ENCODE peak calls at places on chromosomes 6 and 20, in four cellular contexts. X, L, H and W are unnamed samples.

GRCh38 chr20:40578961-40579360 is 110.1 kb downstream of the MAFB start:
- DNase-seq in X (peak; percentile 8), L (no peak), H (no peak), W (no peak)

GRCh38 chr20:21548390-21549035 is 34.6 kb upstream of the NKX2-2 start:
- DNase-seq in X (no peak), L (peak; percentile 52), H (no peak), W (no peak)

GRCh38 chr6:127841811-127842210 is 59.0 kb downstream of the THEMIS start:
- DNase-seq in X (no peak), L (no peak), H (no peak), W (no peak)

GRCh38 chr20:56278205-56278604 is 29.7 kb downstream of the MC3R start:
- DNase-seq in X (no peak), L (no peak), H (no peak), W (no peak)

GRCh38 chr20:2918096-2919049 is 45.1 kb downstream of the PTPRA start:
- DNase-seq in X (no peak), L (no peak), H (no peak), W (no peak)

GRCh38 chr6:38432479-38432878 is 207.2 kb downstream of the BTBD9 start:
- DNase-seq in X (no peak), L (no peak), H (no peak), W (no peak)

GRCh38 chr6:111410371-111410770 is 72.6 kb downstream of the REV3L start:
- DNase-seq in X (no peak), L (no peak), H (no peak), W (no peak)

GRCh38 chr6:52649521-52649920 is 21.4 kb upstream of the TMEM14A start:
- DNase-seq in X (no peak), L (no peak), H (no peak), W (peak; percentile 21)